ENCODE peak calls at places on chromosomes 5 and 9, in six cellular contexts. H is PC-3, W is fibroblast of lung, N is GM23248, T is SK-N-SH, P is neural progenitor cell. Q is an unnamed sample. For H4K20me1 and H3K4me1, the result is how much of the 10 kb centered on the place peaks cover.

GRCh38 chr9:106286249-106286648 is 576.7 kb upstream of the ZNF462 start:
- DNase-seq in P (peak), W (peak), N (no peak), H (peak), T (peak), Q (no peak)

GRCh38 chr5:158700997-158701391 is 398.7 kb downstream of the EBF1 start:
- DNase-seq in W (no peak), T (no peak), N (no peak), P (peak), H (no peak), Q (no peak)

GRCh38 chr9:16445141-16445920 is 425.1 kb downstream of the BNC2 start:
- DNase-seq in P (no peak), H (peak), T (no peak), N (peak), W (peak), Q (no peak)

GRCh38 chr5:57816108-57816507 is 333.5 kb upstream of the ACTBL2 start:
- DNase-seq in W (peak), H (peak), T (no peak), P (no peak), N (peak), Q (peak)

GRCh38 chr5:68332546-68332945 is 117.0 kb downstream of the PIK3R1 start:
- DNase-seq in P (no peak), T (no peak), W (no peak), N (peak), H (peak), Q (no peak)

GRCh38 chr5:138465288-138466057 is at the start of gene EGR1:
- DNase-seq in H (peak), P (peak), W (peak), T (peak), N (peak), Q (peak)

GRCh38 chr9:108885643-108886348 is 23.7 kb downstream of the ACTL7A start:
- DNase-seq in N (peak), P (no peak), H (peak), W (peak), T (no peak), Q (no peak)

GRCh38 chr5:31196309-31196708 is 2.8 kb downstream of the CDH6 start:
- DNase-seq in N (peak), P (peak), H (peak), T (no peak), W (peak), Q (no peak)

GRCh38 chr9:10059044-10059443 is 553.8 kb downstream of the PTPRD start:
- DNase-seq in T (no peak), P (no peak), H (no peak), W (peak), N (peak), Q (no peak)

GRCh38 chr9:86943223-86943870 is 4.0 kb downstream of the GAS1 start:
- DNase-seq in P (no peak), T (no peak), N (peak), W (no peak), H (no peak), Q (no peak)

GRCh38 chr5:44099643-44100042 is 289.6 kb downstream of the FGF10 start:
- DNase-seq in T (no peak), P (no peak), N (no peak), W (no peak), H (no peak), Q (peak)

GRCh38 chr9:7320139-7320538 is 479.4 kb downstream of the DMAC1 start:
- DNase-seq in P (no peak), T (peak), W (peak), H (peak), N (peak), Q (peak)

GRCh38 chr5:138230981-138231589 is 18.0 kb upstream of the CDC23 start:
- DNase-seq in P (no peak), N (peak), H (peak), T (no peak), W (peak), Q (peak)

GRCh38 chr9:93508207-93508606 is 54.8 kb upstream of the FAM120AOS start:
- DNase-seq in W (no peak), T (no peak), N (no peak), H (no peak), P (no peak), Q (no peak)

GRCh38 chr5:132737982-132738770 is 830 bp upstream of the KIF3A start:
- DNase-seq in W (no peak), P (no peak), N (no peak), T (no peak), H (no peak), Q (peak)

GRCh38 chr5:75337366-75338021 is 474 bp downstream of the HMGCR start:
- DNase-seq in W (peak), P (no peak), T (no peak), N (peak), H (no peak), Q (no peak)

GRCh38 chr5:75340714-75341478 is 3.9 kb downstream of the HMGCR start:
- DNase-seq in P (no peak), H (peak), W (no peak), N (peak), T (no peak), Q (no peak)

GRCh38 chr5:75335952-75336624 is 932 bp upstream of the HMGCR start:
- DNase-seq in N (peak), W (peak), H (peak), P (no peak), T (peak), Q (peak)

GRCh38 chr5:75336625-75337336 is at the start of gene HMGCR:
- DNase-seq in W (peak), P (peak), T (peak), N (peak), H (peak), Q (peak)

DNA sequence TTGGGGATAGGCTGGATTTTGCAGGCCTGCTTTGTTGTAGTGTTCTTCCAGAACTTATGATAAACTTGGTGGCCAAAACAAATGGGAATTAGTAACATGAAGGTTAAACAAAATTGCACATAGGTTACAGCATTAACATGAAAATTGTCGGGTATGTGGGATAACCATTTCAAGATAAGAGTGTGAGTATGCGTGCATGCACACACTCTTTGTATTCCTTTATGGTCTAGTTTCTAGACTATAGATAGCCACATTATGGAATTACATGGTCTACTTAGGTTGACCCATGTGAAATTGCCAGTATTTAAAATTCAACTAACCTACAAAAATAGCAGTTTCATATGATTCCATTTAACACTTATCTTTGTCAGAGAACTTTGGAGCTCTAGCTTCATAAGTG is 1.4 kb downstream of the HMGCR start:
- DNase-seq in N (no peak), H (no peak), T (no peak), P (no peak), W (no peak), Q (no peak)
- H4K20me1 ChIP-seq in N (under half), H (under half), T (under half), P (half or more), W (under half), Q (under half)

GRCh38 chr9:23822331-23823169 is 3.5 kb downstream of the ELAVL2 start:
- DNase-seq in T (peak), N (no peak), W (no peak), H (no peak), P (peak), Q (no peak)
- H3K4me1 ChIP-seq in T (under half), N (under half), W (under half), H (under half), P (half or more), Q (under half)

GRCh38 chr9:113973226-113973625 is 97.1 kb downstream of the ZNF618 start:
- DNase-seq in H (no peak), W (no peak), N (no peak), T (no peak), P (no peak), Q (peak)
- H4K20me1 ChIP-seq in H (under half), W (under half), N (under half), T (under half), P (under half), Q (half or more)

DNA sequence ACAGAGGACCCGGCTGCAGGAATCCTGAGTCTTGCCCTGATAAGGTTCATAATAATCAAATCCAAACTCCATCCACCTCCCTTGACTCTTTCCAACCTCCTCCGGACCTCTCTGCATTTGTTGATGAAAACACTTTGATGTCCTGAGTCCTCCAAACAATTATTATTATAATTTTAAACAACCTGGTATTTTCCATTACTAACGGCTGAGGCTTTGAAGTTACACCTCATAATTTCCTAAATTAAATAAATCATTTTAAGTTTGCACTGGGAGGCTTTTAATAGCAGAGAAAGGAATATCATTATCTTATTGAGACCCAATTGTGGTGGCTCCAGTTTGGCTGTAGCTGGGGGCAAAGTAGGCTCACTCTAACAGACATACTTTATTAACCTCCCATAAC is 9.5 kb downstream of the MSX2 start:
- DNase-seq in P (no peak), H (no peak), T (no peak), N (no peak), W (no peak), Q (no peak)
- H3K4me1 ChIP-seq in P (under half), H (under half), T (under half), N (under half), W (under half), Q (under half)

GRCh38 chr9:36194326-36195000 is 3.7 kb downstream of the CLTA start:
- DNase-seq in T (no peak), W (no peak), H (no peak), N (peak), P (no peak), Q (peak)
- H4K20me1 ChIP-seq in T (half or more), W (under half), H (under half), N (under half), P (half or more), Q (half or more)

GRCh38 chr5:140245926-140246325 is 57.0 kb downstream of the PFDN1 start:
- DNase-seq in P (no peak), W (no peak), H (no peak), T (no peak), N (no peak), Q (peak)

GRCh38 chr5:140245354-140245753 is 57.5 kb downstream of the PFDN1 start:
- DNase-seq in W (no peak), P (no peak), H (no peak), T (no peak), N (no peak), Q (no peak)

GRCh38 chr5:140242890-140243585 is 59.9 kb downstream of the PFDN1 start:
- DNase-seq in T (no peak), N (no peak), P (no peak), W (no peak), H (no peak), Q (no peak)

GRCh38 chr5:140243855-140244254 is 59.0 kb downstream of the PFDN1 start:
- DNase-seq in P (no peak), H (no peak), N (no peak), W (no peak), T (no peak), Q (peak)

GRCh38 chr5:140244525-140245025 is 58.3 kb downstream of the PFDN1 start:
- DNase-seq in N (peak), W (peak), H (peak), P (peak), T (peak), Q (peak)
- H3K4me1 ChIP-seq in N (under half), W (under half), H (half or more), P (under half), T (half or more), Q (under half)

GRCh38 chr9:88532320-88532719 is 2.7 kb upstream of the NXNL2 start:
- DNase-seq in P (peak), H (no peak), N (no peak), T (no peak), W (peak), Q (peak)
- H4K20me1 ChIP-seq in P (under half), H (under half), N (under half), T (under half), W (under half), Q (under half)

GRCh38 chr9:137694236-137694959 is 75.6 kb downstream of the EHMT1 start:
- DNase-seq in W (no peak), N (no peak), P (no peak), T (no peak), H (no peak), Q (peak)
- H3K4me1 ChIP-seq in W (under half), N (under half), P (under half), T (under half), H (under half), Q (under half)